ENCODE peak calls at places on chromosomes 2 and 18, in nine cellular contexts. T, M, I, R, H, A, S, E and V are unnamed samples.

GRCh38 chr18:58611471-58612131 is 17.3 kb downstream of the ALPK2 start:
- DNase-seq in E (no peak), M (no peak), T (no peak), R (no peak), I (no peak), A (no peak), H (no peak), S (no peak), V (no peak)

GRCh38 chr18:54004828-54005227 is 219.6 kb downstream of the MBD2 start:
- DNase-seq in T (no peak), R (no peak), A (no peak), I (no peak), M (no peak), E (no peak), H (no peak), S (no peak), V (no peak)

GRCh38 chr2:128160616-128161275 is 69.7 kb downstream of the UGGT1 start:
- DNase-seq in S (no peak), T (no peak), I (no peak), R (no peak), A (no peak), H (no peak), M (no peak), E (no peak), V (no peak)

GRCh38 chr2:12700989-12701388 is 15.7 kb upstream of the TRIB2 start:
- DNase-seq in E (no peak), M (no peak), A (peak), I (no peak), R (no peak), T (no peak), H (no peak), S (no peak), V (no peak)

GRCh38 chr18:44927127-44927849 is 246.6 kb downstream of the SETBP1 start:
- DNase-seq in I (no peak), H (no peak), S (no peak), E (no peak), T (no peak), R (no peak), M (no peak), A (no peak), V (no peak)

GRCh38 chr2:60992985-60993392 is 24.5 kb upstream of the PEX13 start:
- DNase-seq in A (no peak), E (no peak), R (no peak), T (no peak), M (no peak), S (no peak), H (no peak), I (no peak), V (no peak)

GRCh38 chr2:190635781-190636180 is 13.1 kb upstream of the NAB1 start:
- DNase-seq in S (no peak), R (no peak), H (no peak), I (no peak), E (no peak), T (no peak), A (no peak), M (no peak), V (no peak)

GRCh38 chr18:35581555-35582309 is at the start of gene GALNT1:
- DNase-seq in M (peak), R (no peak), E (no peak), A (peak), S (no peak), T (peak), I (no peak), H (peak), V (peak)

GRCh38 chr2:101860782-101861181 is 131.0 kb upstream of the IL1R2 start:
- DNase-seq in R (no peak), T (no peak), I (no peak), M (no peak), H (no peak), A (no peak), E (no peak), S (no peak), V (no peak)

GRCh38 chr2:234376229-234376628 is 120.7 kb downstream of the ARL4C start:
- DNase-seq in M (no peak), T (no peak), A (no peak), E (no peak), I (no peak), H (no peak), S (no peak), R (no peak), V (no peak)

GRCh38 chr2:84894131-84894586 is 11.3 kb upstream of the TMSB10 start:
- DNase-seq in R (no peak), E (no peak), I (peak), S (no peak), H (no peak), T (no peak), A (no peak), M (no peak), V (no peak)

GRCh38 chr2:57185568-57185967 is 861.0 kb upstream of the VRK2 start:
- DNase-seq in R (no peak), H (no peak), T (no peak), S (no peak), E (no peak), A (no peak), M (no peak), I (no peak), V (no peak)

GRCh38 chr18:42418121-42418520 is 463.1 kb downstream of the PIK3C3 start:
- DNase-seq in R (no peak), S (no peak), M (no peak), A (no peak), T (no peak), I (no peak), E (no peak), H (no peak), V (no peak)

GRCh38 chr2:25885933-25886332 is 7.6 kb upstream of the ASXL2 start:
- DNase-seq in A (peak), T (peak), H (no peak), R (no peak), I (no peak), S (no peak), E (no peak), M (peak), V (no peak)

GRCh38 chr2:160984426-160985077 is 175.7 kb upstream of the TANK start:
- DNase-seq in R (peak), E (no peak), H (no peak), I (peak), S (no peak), A (no peak), T (no peak), M (peak), V (no peak)

GRCh38 chr2:54899576-54900200 is 150.6 kb downstream of the RTN4 start:
- DNase-seq in T (no peak), I (no peak), E (peak), M (peak), S (no peak), H (peak), R (no peak), A (peak), V (peak)

GRCh38 chr2:176676257-176676570 is 407.0 kb downstream of the MTX2 start:
- DNase-seq in S (no peak), R (no peak), T (no peak), I (no peak), A (no peak), M (no peak), E (no peak), H (no peak), V (no peak)

GRCh38 chr2:201470821-201471731 is 19.5 kb downstream of the STRADB start:
- DNase-seq in H (no peak), R (no peak), T (no peak), I (no peak), E (no peak), S (no peak), M (no peak), A (peak), V (no peak)

GRCh38 chr2:212619954-212620353 is 81.4 kb upstream of the ERBB4 start:
- DNase-seq in R (no peak), E (no peak), A (peak), H (no peak), S (no peak), M (no peak), T (no peak), I (no peak), V (no peak)

GRCh38 chr2:200184748-200185574 is 121.5 kb upstream of the SPATS2L start:
- DNase-seq in M (no peak), T (no peak), A (no peak), E (no peak), S (no peak), R (no peak), H (no peak), I (no peak), V (no peak)

GRCh38 chr18:11149441-11150270 is at the start of gene PIEZO2:
- DNase-seq in T (peak), S (no peak), R (peak), M (peak), E (no peak), I (peak), H (peak), A (peak), V (peak)

GRCh38 chr2:232236200-232236599 is 142.4 kb upstream of the ALPP start:
- DNase-seq in R (no peak), I (no peak), S (no peak), E (peak), H (no peak), T (peak), A (peak), M (no peak), V (no peak)

GRCh38 chr2:207219716-207220414 is 54.1 kb upstream of the KLF7 start:
- DNase-seq in R (no peak), S (no peak), M (peak), I (no peak), A (peak), E (no peak), T (peak), H (no peak), V (no peak)

GRCh38 chr2:20378891-20379519 is 28.4 kb upstream of the PUM2 start:
- DNase-seq in E (peak), S (peak), I (peak), T (peak), R (peak), M (peak), H (peak), A (peak), V (peak)

GRCh38 chr2:227466887-227467285 is 5.1 kb upstream of the AGFG1 start:
- DNase-seq in T (no peak), S (no peak), M (no peak), A (no peak), H (no peak), I (no peak), E (no peak), R (no peak), V (no peak)

GRCh38 chr2:227474406-227474805 is 2.5 kb downstream of the AGFG1 start:
- DNase-seq in H (no peak), I (no peak), M (no peak), A (no peak), R (no peak), S (no peak), E (no peak), T (no peak), V (no peak)

GRCh38 chr2:227472265-227473018 is 486 bp downstream of the AGFG1 start:
- DNase-seq in I (peak), A (no peak), E (no peak), T (peak), S (no peak), M (peak), H (peak), R (peak), V (peak)

GRCh38 chr2:227473019-227473461 is 1.1 kb downstream of the AGFG1 start:
- DNase-seq in H (no peak), E (no peak), I (no peak), A (peak), R (no peak), T (no peak), S (no peak), M (peak), V (peak)

DNA sequence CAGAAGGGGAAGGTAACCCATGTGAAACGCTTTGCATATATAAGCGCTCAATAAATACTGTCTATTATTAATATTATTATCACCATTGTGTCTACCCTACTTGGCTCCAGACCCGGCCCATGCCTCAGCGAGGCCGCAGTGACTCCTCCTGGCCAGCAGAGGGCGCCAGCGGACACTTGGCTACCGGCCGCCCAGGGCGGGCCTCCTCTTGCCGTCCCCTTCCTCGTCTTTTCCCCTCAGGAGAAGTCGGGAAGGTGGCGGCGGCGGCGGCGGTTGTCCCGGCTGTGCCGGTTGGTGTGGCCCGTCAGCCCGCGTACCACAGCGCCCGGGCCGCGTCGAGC is at the start of gene AGFG1:
- DNase-seq in E (peak), H (peak), R (peak), A (peak), T (peak), M (peak), I (peak), S (peak), V (peak)
- TF ChIP-seq POLR2A in E (no peak), H (peak), R (no peak), A (peak), T (peak), M (peak), I (no peak), S (no peak), V (peak)

DNA sequence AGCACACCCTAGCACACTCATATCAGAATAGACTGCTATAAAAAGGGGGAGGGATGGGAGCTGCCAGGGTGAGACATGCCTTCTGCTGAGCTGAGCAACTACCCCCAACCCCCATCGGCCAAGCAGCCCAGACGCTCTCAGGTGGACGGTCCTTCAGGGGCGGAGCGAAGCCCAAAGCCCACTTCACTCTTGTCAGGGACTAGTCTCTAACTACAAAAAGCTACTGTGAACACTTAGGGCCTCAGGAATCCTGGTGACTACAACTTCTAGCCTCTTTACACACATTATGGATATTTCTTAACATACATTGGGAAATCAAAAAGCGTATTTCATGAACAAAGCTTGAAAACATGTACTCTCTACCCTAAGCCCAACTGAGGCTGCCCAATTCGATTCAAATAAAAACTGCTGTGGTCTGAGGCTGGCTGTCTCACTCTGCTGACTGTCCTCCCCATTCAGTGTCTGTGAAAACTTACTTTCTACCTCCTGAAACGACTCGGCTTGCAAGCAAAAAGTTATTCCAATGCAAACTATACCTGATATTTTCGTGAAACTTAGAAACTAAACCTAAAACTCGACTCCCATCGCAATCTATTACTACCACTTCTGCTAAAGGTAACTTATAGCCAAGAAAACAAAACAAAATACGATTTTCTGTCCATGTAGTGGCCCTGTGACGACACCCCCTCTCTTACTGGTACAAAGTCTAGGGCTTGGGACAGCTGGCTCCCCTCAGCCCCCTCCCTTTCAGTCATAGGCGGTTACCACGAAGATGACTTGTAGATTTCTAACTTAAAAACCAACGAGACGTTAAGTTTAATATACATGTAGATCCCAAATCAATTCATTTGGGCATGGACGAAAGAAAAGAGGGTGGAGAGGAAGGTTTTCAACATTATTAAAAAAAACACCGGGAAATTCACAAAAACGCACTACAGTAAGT is 1.2 kb downstream of the SERTAD2 start:
- DNase-seq in E (no peak), S (no peak), M (peak), I (peak), H (peak), R (no peak), A (peak), T (peak), V (peak)
- TF ChIP-seq POLR2A in E (no peak), S (no peak), M (no peak), I (no peak), H (no peak), R (no peak), A (no peak), T (no peak), V (peak)

DNA sequence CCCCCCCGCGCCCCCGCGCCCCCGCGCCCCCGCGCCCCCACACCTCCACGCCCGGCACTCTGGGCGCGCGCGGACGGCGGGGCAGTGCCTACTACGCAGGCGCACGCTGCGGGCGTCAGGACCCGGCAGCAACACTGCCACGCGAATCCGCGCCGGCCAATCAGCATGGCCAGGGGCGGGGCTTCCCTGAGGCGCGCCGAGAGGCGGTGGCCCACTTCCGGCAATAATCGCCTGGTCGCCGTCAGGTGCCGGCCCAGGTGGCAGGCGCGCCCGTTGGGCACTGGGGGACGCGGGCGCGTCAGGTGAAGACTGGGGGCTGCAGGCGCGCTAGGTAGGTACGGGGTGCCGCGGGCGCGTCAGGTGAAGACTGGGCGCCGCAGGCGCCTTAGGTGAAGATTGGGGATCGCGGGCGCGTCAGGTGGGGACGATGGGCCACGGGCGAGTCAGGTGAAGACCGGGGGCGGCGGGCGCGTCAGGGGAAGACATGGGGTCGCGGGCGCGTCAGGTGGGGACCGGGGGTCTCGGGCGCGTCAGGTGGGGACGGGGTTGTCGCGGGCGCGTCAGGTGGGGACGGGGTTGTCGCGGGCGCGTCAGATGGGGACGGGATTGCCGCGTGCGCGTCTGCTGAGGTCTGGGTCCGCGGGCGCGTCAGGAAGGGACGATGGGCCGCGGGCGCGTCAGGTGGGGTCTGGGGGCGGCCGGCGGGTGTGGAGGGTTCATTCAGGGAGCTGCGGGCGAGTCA is 219.1 kb downstream of the RTP5 start:
- DNase-seq in E (peak), R (peak), A (peak), T (peak), S (peak), H (peak), I (peak), M (peak), V (peak)
- TF ChIP-seq POLR2A in E (no peak), R (no peak), A (no peak), T (peak), S (no peak), H (peak), I (no peak), M (peak), V (peak)

GRCh38 chr2:136116813-136117390 is 1.0 kb downstream of the CXCR4 start:
- DNase-seq in M (no peak), S (no peak), E (no peak), H (no peak), A (no peak), T (no peak), R (peak), I (no peak), V (peak)

GRCh38 chr2:136114392-136114791 is 3.6 kb downstream of the CXCR4 start:
- DNase-seq in R (no peak), A (no peak), T (no peak), I (no peak), M (no peak), E (no peak), H (no peak), S (no peak), V (no peak)

GRCh38 chr2:136116111-136116812 is 1.7 kb downstream of the CXCR4 start:
- DNase-seq in A (no peak), S (no peak), I (peak), T (no peak), R (peak), M (no peak), E (no peak), H (peak), V (peak)

GRCh38 chr2:136113767-136114070 is 4.2 kb downstream of the CXCR4 start:
- DNase-seq in T (no peak), H (no peak), E (no peak), M (no peak), I (no peak), S (no peak), A (no peak), R (no peak), V (no peak)

GRCh38 chr2:136115183-136115751 is 2.7 kb downstream of the CXCR4 start:
- DNase-seq in I (no peak), T (no peak), S (no peak), A (no peak), E (no peak), M (no peak), H (no peak), R (no peak), V (no peak)
- TF ChIP-seq POLR2A in I (no peak), T (no peak), S (no peak), A (no peak), E (no peak), M (no peak), H (no peak), R (no peak), V (no peak)

DNA sequence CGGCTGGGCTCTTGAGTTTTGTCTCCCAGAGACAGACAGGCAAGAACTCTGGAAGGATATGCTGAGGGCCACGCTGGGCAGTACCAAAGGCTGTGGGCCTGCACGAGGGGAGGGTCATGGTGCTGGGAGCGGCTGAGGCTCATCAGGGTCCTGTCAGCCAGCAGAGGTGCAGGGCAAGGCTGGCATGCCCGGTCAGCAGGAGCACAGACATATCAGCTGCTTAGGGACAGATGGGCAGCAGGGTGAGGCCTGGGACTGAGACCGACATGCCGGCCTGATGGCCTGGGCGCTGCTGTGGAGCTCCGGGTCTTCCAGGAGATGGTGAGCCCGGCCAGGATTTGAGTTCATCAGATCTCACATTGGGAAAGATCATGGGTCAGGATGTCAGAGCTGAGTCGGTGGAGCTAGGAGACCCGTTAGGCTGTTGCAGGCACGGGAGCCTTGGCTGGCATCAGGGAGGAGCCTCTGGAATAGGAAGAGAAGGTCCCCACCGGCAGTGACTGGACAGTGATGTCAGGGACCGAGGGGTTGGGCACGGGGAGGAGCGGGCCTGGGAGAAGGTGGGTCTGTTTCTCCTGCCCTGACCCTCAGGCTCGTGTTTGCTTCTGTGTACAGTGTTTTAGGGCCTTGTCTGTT is 18.8 kb downstream of the CNDP2 start:
- DNase-seq in H (no peak), M (no peak), T (no peak), S (no peak), R (no peak), E (no peak), I (peak), A (no peak), V (no peak)
- TF ChIP-seq POLR2A in H (no peak), M (no peak), T (no peak), S (no peak), R (no peak), E (no peak), I (no peak), A (no peak), V (no peak)

GRCh38 chr18:63073481-63073880 is 246.1 kb downstream of the BCL2 start:
- DNase-seq in I (no peak), H (no peak), E (no peak), A (no peak), T (no peak), M (no peak), S (no peak), R (no peak), V (peak)

GRCh38 chr18:63070750-63071502 is 248.6 kb downstream of the BCL2 start:
- DNase-seq in A (no peak), E (no peak), R (no peak), T (no peak), M (no peak), H (no peak), I (no peak), S (no peak), V (no peak)

GRCh38 chr18:63071566-63072175 is 247.9 kb downstream of the BCL2 start:
- DNase-seq in S (no peak), E (no peak), A (no peak), M (no peak), H (no peak), R (no peak), T (no peak), I (no peak), V (no peak)

GRCh38 chr18:63078471-63078870 is 241.1 kb downstream of the BCL2 start:
- DNase-seq in E (no peak), I (no peak), T (no peak), M (no peak), S (no peak), H (no peak), R (no peak), A (no peak), V (no peak)

GRCh38 chr18:63074987-63075404 is 244.6 kb downstream of the BCL2 start:
- DNase-seq in I (peak), T (peak), A (peak), R (peak), S (peak), M (peak), H (peak), E (peak), V (peak)
- TF ChIP-seq POLR2A in I (no peak), T (no peak), A (no peak), R (no peak), S (no peak), M (no peak), H (no peak), E (no peak), V (peak)